ENCODE peak calls at places on chromosome 16, in nine cellular contexts. R is retinal pigment epithelial cell, K is A549, L is GM12865, V is cardiac fibroblast, H is endothelial cell of umbilical vein, D is breast epithelium, A is colonic mucosa, U is IMR-90. F is an unnamed sample.

GRCh38 chr16:11330526-11331237 is 14.6 kb upstream of the RMI2 start:
- DNase-seq in R (no peak), K (no peak), L (no peak), V (no peak), H (no peak), D (no peak), A (no peak), U (no peak), F (no peak)

GRCh38 chr16:18062713-18063112 is 273.8 kb downstream of the NPIPA8 start:
- DNase-seq in R (no peak), K (no peak), L (no peak), V (no peak), H (no peak), D (no peak), A (no peak), U (no peak), F (no peak)

GRCh38 chr16:21301168-21301894 is 23.2 kb upstream of the CRYM start:
- DNase-seq in R (peak; percentile 39), K (peak; percentile 93), L (peak; percentile 88), V (peak; percentile 77), H (peak; percentile 79), D (peak; percentile 72), A (peak; percentile 93), U (peak; percentile 61), F (peak; percentile 65)

GRCh38 chr16:55047331-55047730 is 116.7 kb downstream of the IRX5 start:
- DNase-seq in R (no peak), K (no peak), L (no peak), V (no peak), H (no peak), D (no peak), A (no peak), U (no peak), F (no peak)

GRCh38 chr16:23394141-23394540 is 58.8 kb downstream of the COG7 start:
- DNase-seq in R (no peak), K (no peak), L (no peak), V (no peak), H (peak; percentile 70), D (no peak), A (no peak), U (no peak), F (no peak)

GRCh38 chr16:56882077-56882476 is 17.1 kb downstream of the SLC12A3 start:
- DNase-seq in R (no peak), K (no peak), L (no peak), V (no peak), H (no peak), D (no peak), A (no peak), U (no peak), F (no peak)

GRCh38 chr16:12899529-12900168 is 1.7 kb upstream of the SHISA9 start:
- DNase-seq in R (no peak), K (no peak), L (no peak), V (no peak), H (no peak), D (no peak), A (no peak), U (no peak), F (no peak)

GRCh38 chr16:8505327-8505991 is 84.9 kb downstream of the TMEM114 start:
- DNase-seq in R (no peak), K (no peak), L (no peak), V (no peak), H (no peak), D (no peak), A (peak; percentile 43), U (no peak), F (no peak)

GRCh38 chr16:5756969-5757368 is 659.4 kb upstream of the EEF2KMT start:
- DNase-seq in R (no peak), K (no peak), L (no peak), V (no peak), H (no peak), D (no peak), A (no peak), U (no peak), F (no peak)

GRCh38 chr16:8963010-8963824 is 489 bp downstream of the USP7 start:
- DNase-seq in R (no peak), K (no peak), L (no peak), V (no peak), H (no peak), D (no peak), A (no peak), U (no peak), F (no peak)

GRCh38 chr16:53052519-53053501 is at the start of gene CHD9NB:
- DNase-seq in R (peak; percentile 81), K (peak; percentile 93), L (peak; percentile 65), V (peak; percentile 94), H (peak; percentile 76), D (peak; percentile 82), A (peak; percentile 80), U (peak; percentile 86), F (peak; percentile 83)

GRCh38 chr16:27169511-27170071 is 33.7 kb upstream of the KDM8 start:
- DNase-seq in R (no peak), K (peak; percentile 68), L (peak; percentile 34), V (peak; percentile 59), H (peak; percentile 10), D (no peak), A (peak; percentile 30), U (peak; percentile 89), F (peak; percentile 93)

GRCh38 chr16:30757316-30757715 is 4.5 kb downstream of the CFAP119 start:
- DNase-seq in R (no peak), K (no peak), L (no peak), V (no peak), H (no peak), D (no peak), A (no peak), U (no peak), F (no peak)

GRCh38 chr16:75086281-75086680 is 30.3 kb downstream of the LDHD start:
- DNase-seq in R (no peak), K (no peak), L (no peak), V (peak; percentile 36), H (peak; percentile 33), D (no peak), A (no peak), U (no peak), F (no peak)

GRCh38 chr16:83807710-83808572 is at the start of gene HSBP1:
- DNase-seq in R (peak; percentile 62), K (peak; percentile 94), L (peak; percentile 96), V (peak; percentile 93), H (peak; percentile 91), D (peak; percentile 88), A (peak; percentile 97), U (peak; percentile 86), F (peak; percentile 94)

GRCh38 chr16:57762365-57763289 is 27.1 kb downstream of the KATNB1 start:
- DNase-seq in R (no peak), K (no peak), L (no peak), V (no peak), H (no peak), D (no peak), A (no peak), U (no peak), F (no peak)

GRCh38 chr16:19555938-19556778 is 655 bp downstream of the VPS35L start:
- DNase-seq in R (no peak), K (peak; percentile 68), L (peak; percentile 65), V (peak; percentile 61), H (peak; percentile 52), D (no peak), A (peak; percentile 29), U (peak; percentile 26), F (peak; percentile 37)

GRCh38 chr16:25006504-25007055 is 8.6 kb downstream of the ARHGAP17 start:
- DNase-seq in R (no peak), K (no peak), L (no peak), V (peak; percentile 69), H (peak; percentile 66), D (no peak), A (no peak), U (peak; percentile 71), F (peak; percentile 59)

GRCh38 chr16:64983983-64984382 is 137.9 kb downstream of the CDH11 start:
- DNase-seq in R (peak; percentile 50), K (peak; percentile 40), L (peak; percentile 6), V (peak; percentile 93), H (peak; percentile 80), D (no peak), A (peak; percentile 26), U (peak; percentile 89), F (peak; percentile 93)

GRCh38 chr16:68664297-68664696 is 19.2 kb downstream of the CDH3 start:
- DNase-seq in R (no peak), K (no peak), L (no peak), V (no peak), H (no peak), D (no peak), A (no peak), U (no peak), F (no peak)
- H3K4me3 ChIP-seq in R (no peak overlapping the region), K (no peak overlapping the region), L (no peak overlapping the region), V (no peak overlapping the region), H (no peak overlapping the region), D (no peak overlapping the region), A (no peak overlapping the region), U (no peak overlapping the region), F (no peak overlapping the region)

DNA sequence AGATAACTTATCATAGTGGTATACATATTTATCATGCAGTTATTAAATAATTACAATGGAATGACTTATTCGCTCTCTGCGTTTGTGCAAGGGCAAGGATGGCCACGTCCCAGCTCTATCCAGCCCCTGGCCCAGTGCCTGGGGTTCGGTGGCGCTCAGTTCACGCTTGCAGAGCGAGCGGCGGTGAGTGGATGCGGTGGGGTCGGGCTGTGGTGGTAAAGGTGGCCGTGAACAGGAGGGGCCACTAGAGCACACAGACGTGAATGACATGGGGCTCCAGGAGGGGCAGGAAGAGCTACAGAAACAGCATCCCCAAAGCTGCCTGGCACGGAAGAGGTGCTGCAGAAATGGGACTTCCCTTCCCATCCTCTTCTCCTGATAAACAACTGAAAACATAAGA is 28.4 kb downstream of the IRF8 start:
- DNase-seq in R (no peak), K (no peak), L (no peak), V (no peak), H (no peak), D (no peak), A (no peak), U (no peak), F (no peak)
- H3K4me3 ChIP-seq in R (no peak overlapping the region), K (no peak overlapping the region), L (no peak overlapping the region), V (no peak overlapping the region), H (no peak overlapping the region), D (no peak overlapping the region), A (no peak overlapping the region), U (no peak overlapping the region), F (no peak overlapping the region)

DNA sequence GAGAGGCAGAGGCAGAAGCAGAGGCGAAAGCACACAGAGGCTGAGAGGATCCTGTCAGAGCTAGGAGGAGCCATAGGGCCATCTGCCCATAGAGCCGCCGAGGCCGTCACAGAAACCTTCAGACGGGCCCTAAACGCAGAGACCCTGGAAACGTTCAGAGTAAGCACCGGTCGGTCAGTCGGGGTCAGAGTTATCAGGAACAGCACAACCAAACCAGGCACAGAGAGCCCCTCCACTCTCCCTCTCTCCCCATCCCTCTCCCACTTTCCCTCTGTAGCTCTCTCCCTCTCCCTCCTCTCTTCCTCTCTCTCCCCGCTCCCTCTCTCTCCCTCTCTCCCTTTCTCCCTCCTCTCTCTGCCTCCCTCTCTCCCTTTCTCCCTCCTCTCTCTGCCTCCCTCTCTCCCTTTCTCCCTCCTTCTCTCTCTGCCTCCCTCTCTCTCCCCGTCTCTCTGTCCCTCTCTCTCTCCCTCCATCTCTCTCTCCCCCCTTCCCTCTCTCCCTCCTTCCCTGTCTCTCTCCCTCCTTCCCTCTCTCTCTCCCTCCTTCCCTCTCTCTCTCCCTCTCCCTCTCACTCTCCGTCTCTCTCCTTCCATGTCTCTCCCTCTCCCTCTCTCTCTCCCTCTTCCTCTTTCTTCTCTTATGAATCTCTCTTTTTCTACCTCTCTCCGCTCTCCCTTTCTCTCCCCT is 138.9 kb downstream of the C16orf95 start:
- DNase-seq in R (no peak), K (no peak), L (no peak), V (peak; percentile 38), H (peak; percentile 65), D (no peak), A (no peak), U (no peak), F (peak; percentile 50)
- H3K4me3 ChIP-seq in R (no peak overlapping the region), K (no peak overlapping the region), L (no peak overlapping the region), V (no peak overlapping the region), H (no peak overlapping the region), D (no peak overlapping the region), A (no peak overlapping the region), U (no peak overlapping the region), F (peak overlapping the region; percentile 20)

GRCh38 chr16:48155926-48156789 is at the start of gene ABCC12:
- DNase-seq in R (no peak), K (no peak), L (no peak), V (no peak), H (no peak), D (no peak), A (no peak), U (no peak), F (no peak)
- H3K4me3 ChIP-seq in R (no peak within 1 kb of the TSS), K (no peak within 1 kb of the TSS), L (no peak within 1 kb of the TSS), V (no peak within 1 kb of the TSS), H (no peak within 1 kb of the TSS), D (no peak within 1 kb of the TSS), A (no peak within 1 kb of the TSS), U (no peak within 1 kb of the TSS), F (peak within 1 kb of the TSS; percentile 26)